ENCODE peak calls at places on chromosomes 2 and 18, in nine cellular contexts. R is PC-3, A is neural progenitor cell, I is SK-N-SH, X is HCT116, J is OCI-LY7, F is GM23248, D is hepatocyte, M is GM23338. N is an unnamed sample.
A peak's percentile ranks its signal among the peaks of the same experiment; 100 is the strongest.

GRCh38 chr18:9173770-9174233 is 37.2 kb downstream of the ANKRD12 start:
- DNase-seq in R (no peak), D (no peak), J (no peak), M (no peak), A (no peak), X (no peak), I (no peak), F (no peak), N (no peak)

GRCh38 chr2:155368934-155369333 is 670.4 kb downstream of the KCNJ3 start:
- DNase-seq in M (peak; percentile 15), X (peak; percentile 3), I (no peak), J (peak; percentile 34), F (peak; percentile 32), A (no peak), D (peak; percentile 24), R (peak; percentile 52), N (peak; percentile 39)

GRCh38 chr2:6922201-6922656 is 5.0 kb downstream of the RNF144A start:
- DNase-seq in D (peak; percentile 54), R (peak; percentile 76), X (no peak), A (peak; percentile 27), J (no peak), F (peak; percentile 21), I (peak; percentile 47), M (peak; percentile 42), N (no peak)

GRCh38 chr2:25548587-25548986 is 124.8 kb downstream of the DTNB start:
- DNase-seq in F (no peak), R (no peak), A (no peak), J (no peak), M (no peak), X (no peak), I (peak; percentile 86), D (no peak), N (no peak)

GRCh38 chr2:172613035-172613434 is 57.1 kb downstream of the PDK1 start:
- DNase-seq in M (peak; percentile 13), A (peak; percentile 33), F (no peak), J (no peak), X (no peak), D (peak; percentile 37), R (no peak), I (peak; percentile 32), N (no peak)

GRCh38 chr2:240429872-240430491 is 5.5 kb upstream of the GPC1 start:
- DNase-seq in R (no peak), A (no peak), F (no peak), I (no peak), J (no peak), D (no peak), X (no peak), M (no peak), N (no peak)

GRCh38 chr2:237223208-237223861 is 137.6 kb downstream of the COPS8 start:
- DNase-seq in F (peak; percentile 97), R (peak; percentile 67), A (no peak), I (no peak), X (no peak), M (no peak), D (no peak), J (no peak), N (no peak)

GRCh38 chr2:108586116-108586515 is 51.8 kb downstream of the LIMS1 start:
- DNase-seq in A (no peak), M (no peak), I (no peak), F (peak; percentile 70), X (no peak), D (no peak), R (peak; percentile 37), J (no peak), N (no peak)

GRCh38 chr2:202104286-202104870 is 31.3 kb downstream of the KIAA2012 start:
- DNase-seq in M (peak; percentile 86), R (peak; percentile 65), F (peak; percentile 77), J (peak; percentile 39), A (peak; percentile 66), I (peak; percentile 31), X (peak; percentile 40), D (peak; percentile 65), N (peak; percentile 47)

GRCh38 chr2:241020629-241021190 is 22.3 kb downstream of the SNED1 start:
- DNase-seq in X (no peak), M (no peak), D (no peak), I (no peak), R (no peak), F (no peak), J (no peak), A (no peak), N (no peak)

GRCh38 chr18:36708366-36708765 is 120.4 kb downstream of the TPGS2 start:
- DNase-seq in X (no peak), M (no peak), D (no peak), F (no peak), R (no peak), A (no peak), I (no peak), J (no peak), N (no peak)

GRCh38 chr18:36702398-36703010 is 126.3 kb downstream of the TPGS2 start:
- DNase-seq in X (no peak), I (no peak), R (no peak), D (no peak), A (no peak), M (no peak), F (peak; percentile 66), J (no peak), N (no peak)

GRCh38 chr18:36706313-36706881 is 122.4 kb downstream of the TPGS2 start:
- DNase-seq in I (no peak), R (peak; percentile 2), F (peak; percentile 74), M (no peak), A (no peak), D (no peak), J (no peak), X (no peak), N (no peak)

GRCh38 chr18:36700955-36701354 is 127.8 kb downstream of the TPGS2 start:
- DNase-seq in R (no peak), A (no peak), D (no peak), X (no peak), I (no peak), F (peak; percentile 6), J (no peak), M (no peak), N (no peak)

DNA sequence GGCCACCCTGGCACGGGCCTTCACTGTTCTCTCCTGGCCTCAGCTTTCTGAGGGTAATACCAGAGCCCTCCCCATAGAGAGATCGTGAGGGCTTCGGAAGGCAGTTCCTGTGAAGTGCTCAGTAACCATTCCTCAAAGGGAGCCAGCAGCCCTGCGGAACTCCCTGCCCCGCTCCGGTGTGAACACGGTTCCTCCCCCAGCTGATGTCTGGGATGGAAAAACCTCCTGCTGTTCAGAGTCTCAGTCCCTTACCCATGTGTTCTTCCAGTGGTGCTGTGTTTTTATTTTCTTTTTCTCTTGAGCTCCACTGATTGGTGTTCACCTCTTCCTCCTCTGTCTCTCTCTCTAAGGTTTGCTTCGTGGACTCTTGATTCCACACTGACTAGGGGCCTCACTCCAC is 124.1 kb downstream of the TPGS2 start:
- DNase-seq in X (no peak), A (no peak), F (no peak), J (no peak), M (no peak), D (no peak), R (no peak), I (no peak), N (no peak)
- H3K4me1 ChIP-seq in X (no peaks in the 10 kb centered on the region), A (no peaks in the 10 kb centered on the region), F (peaks cover 20% of the 10 kb centered on the region), J (no peaks in the 10 kb centered on the region), M (no peaks in the 10 kb centered on the region), D (peaks cover 8% of the 10 kb centered on the region), R (no peaks in the 10 kb centered on the region), I (peaks cover 15% of the 10 kb centered on the region), N (no peaks in the 10 kb centered on the region)

GRCh38 chr18:47283476-47283875 is 32.0 kb upstream of the SKOR2 start:
- DNase-seq in A (peak; percentile 56), R (peak; percentile 42), J (peak; percentile 13), X (peak; percentile 42), M (peak; percentile 79), I (peak; percentile 41), D (peak; percentile 18), F (peak; percentile 55), N (no peak)
- TF ChIP-seq EZH2phosphoT487 in A (no peak), R (no peak), J (no peak), X (no peak), M (no peak), I (no peak), D (no peak), F (no peak), N (no peak)

DNA sequence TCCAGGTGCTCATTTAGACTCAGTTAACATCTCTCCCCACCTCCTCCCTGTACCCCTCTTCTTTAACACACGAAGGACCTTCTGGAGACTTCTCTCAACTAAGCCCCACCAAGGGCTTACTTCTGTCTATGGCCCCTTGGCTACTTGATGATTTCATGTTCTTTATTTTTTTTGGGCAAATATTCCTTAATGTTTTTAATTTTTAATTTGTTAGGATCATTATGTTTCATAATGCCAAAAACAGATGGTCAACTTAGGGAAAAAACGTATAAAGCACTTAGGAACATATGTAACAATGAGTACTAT is 25.9 kb downstream of the IL37 start:
- DNase-seq in R (no peak), D (no peak), X (no peak), A (no peak), J (no peak), F (no peak), I (no peak), M (no peak), N (no peak)
- H3K4me3 ChIP-seq in R (no peak overlapping the region), D (no peak overlapping the region), X (no peak overlapping the region), A (no peak overlapping the region), J (no peak overlapping the region), F (no peak overlapping the region), I (no peak overlapping the region), M (no peak overlapping the region), N (no peak overlapping the region)

DNA sequence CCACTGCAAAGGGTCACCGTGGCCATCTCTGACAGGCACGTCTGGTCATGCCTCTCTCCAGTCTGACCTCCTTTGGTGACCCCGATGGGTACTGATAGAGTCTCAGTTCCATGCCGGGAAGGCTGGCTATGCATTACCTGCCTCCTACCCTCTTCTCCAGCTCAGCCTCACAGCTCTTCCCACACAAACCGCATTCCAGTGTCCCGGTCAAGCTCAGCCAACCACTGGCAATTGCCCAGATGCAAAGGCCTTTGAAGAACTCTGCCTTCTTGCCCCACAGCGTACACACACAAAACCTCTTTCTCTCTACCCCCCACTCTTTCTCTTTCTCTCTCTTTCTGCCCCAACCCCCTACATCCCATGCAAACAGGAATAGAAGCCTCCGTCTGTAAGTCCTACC is 37.6 kb downstream of the TMEM163 start:
- DNase-seq in X (no peak), R (no peak), A (no peak), D (no peak), J (no peak), F (no peak), M (no peak), I (no peak), N (no peak)
- H3K4me1 ChIP-seq in X (no peaks in the 10 kb centered on the region), R (peaks cover 20% of the 10 kb centered on the region), A (no peaks in the 10 kb centered on the region), D (peaks cover 3% of the 10 kb centered on the region), J (no peaks in the 10 kb centered on the region), F (no peaks in the 10 kb centered on the region), M (peaks cover 17% of the 10 kb centered on the region), I (no peaks in the 10 kb centered on the region), N (no peaks in the 10 kb centered on the region)